ENCODE peak calls at places on chromosomes 16 and 17, in eight cellular contexts. One of them, this sample, is unnamed.

GRCh38 chr16:87945351-87946042 is 5.7 kb upstream of the BANP start:
- DNase-seq in dorsolateral prefrontal cortex: peak
- DNase-seq in brain microvascular endothelial cell: peak
- DNase-seq in SJSA1: no peak
- DNase-seq in AG09309: no peak
- DNase-seq in trophoblast cell: peak
- DNase-seq in astrocyte of the cerebellum: peak
- DNase-seq in heart left ventricle: peak
- DNase-seq in this sample: peak

GRCh38 chr17:17363638-17364337 is 60.6 kb downstream of the NT5M start:
- DNase-seq in astrocyte of the cerebellum: no peak
- DNase-seq in SJSA1: no peak
- DNase-seq in brain microvascular endothelial cell: no peak
- DNase-seq in AG09309: no peak
- DNase-seq in dorsolateral prefrontal cortex: peak
- DNase-seq in trophoblast cell: no peak
- DNase-seq in heart left ventricle: no peak
- DNase-seq in this sample: no peak

GRCh38 chr17:6162892-6163291 is 92.7 kb downstream of the WSCD1 start:
- DNase-seq in heart left ventricle: no peak
- DNase-seq in astrocyte of the cerebellum: no peak
- DNase-seq in SJSA1: no peak
- DNase-seq in AG09309: no peak
- DNase-seq in trophoblast cell: no peak
- DNase-seq in brain microvascular endothelial cell: no peak
- DNase-seq in dorsolateral prefrontal cortex: no peak
- DNase-seq in this sample: no peak

GRCh38 chr17:41366070-41366469 is 3.5 kb downstream of the KRT33B start:
- DNase-seq in SJSA1: no peak
- DNase-seq in trophoblast cell: no peak
- DNase-seq in AG09309: no peak
- DNase-seq in astrocyte of the cerebellum: no peak
- DNase-seq in dorsolateral prefrontal cortex: no peak
- DNase-seq in heart left ventricle: no peak
- DNase-seq in brain microvascular endothelial cell: no peak
- DNase-seq in this sample: no peak

GRCh38 chr16:87695534-87695933 is 70.3 kb downstream of the KLHDC4 start:
- DNase-seq in brain microvascular endothelial cell: no peak
- DNase-seq in trophoblast cell: no peak
- DNase-seq in astrocyte of the cerebellum: no peak
- DNase-seq in dorsolateral prefrontal cortex: no peak
- DNase-seq in SJSA1: no peak
- DNase-seq in AG09309: no peak
- DNase-seq in heart left ventricle: no peak
- DNase-seq in this sample: no peak

GRCh38 chr16:81480856-81481821 is 36.5 kb downstream of the CMIP start:
- DNase-seq in AG09309: no peak
- DNase-seq in astrocyte of the cerebellum: no peak
- DNase-seq in heart left ventricle: peak
- DNase-seq in brain microvascular endothelial cell: peak
- DNase-seq in trophoblast cell: peak
- DNase-seq in dorsolateral prefrontal cortex: no peak
- DNase-seq in SJSA1: no peak
- DNase-seq in this sample: no peak

GRCh38 chr17:17999364-18000007 is 26.8 kb downstream of the DRC3 start:
- DNase-seq in brain microvascular endothelial cell: no peak
- DNase-seq in AG09309: no peak
- DNase-seq in astrocyte of the cerebellum: no peak
- DNase-seq in SJSA1: no peak
- DNase-seq in dorsolateral prefrontal cortex: no peak
- DNase-seq in heart left ventricle: no peak
- DNase-seq in trophoblast cell: no peak
- DNase-seq in this sample: no peak

GRCh38 chr17:30824002-30824355 is 513 bp downstream of the CRLF3 start:
- DNase-seq in brain microvascular endothelial cell: no peak
- DNase-seq in AG09309: no peak
- DNase-seq in heart left ventricle: no peak
- DNase-seq in dorsolateral prefrontal cortex: no peak
- DNase-seq in SJSA1: no peak
- DNase-seq in trophoblast cell: peak
- DNase-seq in astrocyte of the cerebellum: no peak
- DNase-seq in this sample: no peak

GRCh38 chr17:17493249-17493985 is 2.8 kb downstream of the RASD1 start:
- DNase-seq in SJSA1: no peak
- DNase-seq in dorsolateral prefrontal cortex: peak
- DNase-seq in astrocyte of the cerebellum: no peak
- DNase-seq in brain microvascular endothelial cell: no peak
- DNase-seq in AG09309: no peak
- DNase-seq in trophoblast cell: no peak
- DNase-seq in heart left ventricle: no peak
- DNase-seq in this sample: no peak

GRCh38 chr16:55391760-55392375 is 67.9 kb downstream of the IRX6 start:
- DNase-seq in brain microvascular endothelial cell: no peak
- DNase-seq in heart left ventricle: no peak
- DNase-seq in dorsolateral prefrontal cortex: no peak
- DNase-seq in trophoblast cell: no peak
- DNase-seq in astrocyte of the cerebellum: no peak
- DNase-seq in AG09309: no peak
- DNase-seq in SJSA1: no peak
- DNase-seq in this sample: no peak

GRCh38 chr17:16342979-16343378 is 10.3 kb downstream of the CENPV start:
- DNase-seq in heart left ventricle: no peak
- DNase-seq in AG09309: no peak
- DNase-seq in trophoblast cell: no peak
- DNase-seq in astrocyte of the cerebellum: no peak
- DNase-seq in brain microvascular endothelial cell: peak
- DNase-seq in dorsolateral prefrontal cortex: peak
- DNase-seq in SJSA1: no peak
- DNase-seq in this sample: peak

GRCh38 chr17:37131670-37132620 is 183.2 kb downstream of the AATF start:
- DNase-seq in astrocyte of the cerebellum: no peak
- DNase-seq in SJSA1: no peak
- DNase-seq in brain microvascular endothelial cell: no peak
- DNase-seq in dorsolateral prefrontal cortex: no peak
- DNase-seq in trophoblast cell: no peak
- DNase-seq in heart left ventricle: no peak
- DNase-seq in AG09309: no peak
- DNase-seq in this sample: no peak

GRCh38 chr17:75010683-75011406 is 1.6 kb upstream of the MRPL58 start:
- DNase-seq in brain microvascular endothelial cell: no peak
- DNase-seq in SJSA1: no peak
- DNase-seq in trophoblast cell: peak
- DNase-seq in astrocyte of the cerebellum: no peak
- DNase-seq in dorsolateral prefrontal cortex: peak
- DNase-seq in AG09309: no peak
- DNase-seq in heart left ventricle: peak
- DNase-seq in this sample: peak

GRCh38 chr17:30554839-30555751 is 77.9 kb downstream of the GOSR1 start:
- DNase-seq in heart left ventricle: no peak
- DNase-seq in SJSA1: peak
- DNase-seq in dorsolateral prefrontal cortex: no peak
- DNase-seq in trophoblast cell: no peak
- DNase-seq in brain microvascular endothelial cell: peak
- DNase-seq in astrocyte of the cerebellum: no peak
- DNase-seq in AG09309: no peak
- DNase-seq in this sample: peak

GRCh38 chr17:48625502-48626201 is 506 bp downstream of the HOXB9 start:
- DNase-seq in dorsolateral prefrontal cortex: no peak
- DNase-seq in trophoblast cell: peak
- DNase-seq in AG09309: no peak
- DNase-seq in astrocyte of the cerebellum: no peak
- DNase-seq in SJSA1: no peak
- DNase-seq in heart left ventricle: no peak
- DNase-seq in brain microvascular endothelial cell: no peak
- DNase-seq in this sample: no peak

GRCh38 chr16:50878966-50879615 is 137.2 kb downstream of the CYLD start:
- DNase-seq in heart left ventricle: no peak
- DNase-seq in trophoblast cell: no peak
- DNase-seq in SJSA1: no peak
- DNase-seq in astrocyte of the cerebellum: no peak
- DNase-seq in AG09309: no peak
- DNase-seq in brain microvascular endothelial cell: no peak
- DNase-seq in dorsolateral prefrontal cortex: no peak
- DNase-seq in this sample: no peak

GRCh38 chr17:55722742-55723487 is at the start of gene TMEM100:
- DNase-seq in trophoblast cell: peak
- DNase-seq in astrocyte of the cerebellum: peak
- DNase-seq in AG09309: peak
- DNase-seq in SJSA1: peak
- DNase-seq in dorsolateral prefrontal cortex: no peak
- DNase-seq in heart left ventricle: peak
- DNase-seq in brain microvascular endothelial cell: peak
- DNase-seq in this sample: peak

GRCh38 chr16:19179890-19180490 is 11.9 kb downstream of the SYT17 start:
- DNase-seq in dorsolateral prefrontal cortex: peak
- DNase-seq in astrocyte of the cerebellum: no peak
- DNase-seq in heart left ventricle: peak
- DNase-seq in AG09309: no peak
- DNase-seq in brain microvascular endothelial cell: peak
- DNase-seq in trophoblast cell: peak
- DNase-seq in SJSA1: no peak
- DNase-seq in this sample: peak

GRCh38 chr17:82298538-82299421 is 18.6 kb downstream of the CD7 start:
- DNase-seq in astrocyte of the cerebellum: no peak
- DNase-seq in trophoblast cell: no peak
- DNase-seq in dorsolateral prefrontal cortex: no peak
- DNase-seq in brain microvascular endothelial cell: no peak
- DNase-seq in AG09309: no peak
- DNase-seq in heart left ventricle: no peak
- DNase-seq in SJSA1: no peak
- DNase-seq in this sample: no peak
- H3K4me3 ChIP-seq in astrocyte of the cerebellum: peak
- H3K4me3 ChIP-seq in trophoblast cell: no peak
- H3K4me3 ChIP-seq in dorsolateral prefrontal cortex: peak
- H3K4me3 ChIP-seq in brain microvascular endothelial cell: peak
- H3K4me3 ChIP-seq in AG09309: peak
- H3K4me3 ChIP-seq in heart left ventricle: peak
- H3K4me3 ChIP-seq in SJSA1: peak
- H3K4me3 ChIP-seq in this sample: peak

DNA sequence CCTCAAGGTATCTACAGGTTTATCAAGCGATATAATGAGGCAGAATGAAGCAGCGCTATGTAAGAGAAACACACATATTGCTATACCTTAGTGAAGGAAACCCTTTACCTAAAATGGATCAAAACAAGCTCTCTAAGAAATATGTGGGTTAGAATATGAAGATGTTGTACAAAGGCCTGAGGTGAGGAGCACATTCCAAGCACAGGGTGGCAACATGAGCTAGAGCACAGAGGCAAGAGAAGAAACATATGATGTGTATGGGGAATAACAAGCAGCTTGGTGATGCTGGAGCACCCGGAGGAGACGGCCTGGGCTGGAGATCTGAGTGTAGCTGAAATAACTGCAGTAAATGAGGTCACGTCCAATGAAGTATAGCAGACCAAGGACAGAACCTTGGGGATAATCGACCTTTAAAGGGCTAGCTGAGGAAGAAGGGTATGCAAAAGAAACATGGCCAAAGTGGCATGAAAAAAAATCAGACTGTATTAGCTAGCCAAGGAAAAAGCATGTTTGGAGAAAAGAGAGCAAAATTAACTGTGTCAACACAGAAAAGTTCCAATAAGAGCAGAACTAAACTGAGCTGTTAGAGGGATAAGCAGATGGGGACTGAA is 44.0 kb downstream of the MARVELD3 start:
- DNase-seq in trophoblast cell: peak
- DNase-seq in astrocyte of the cerebellum: no peak
- DNase-seq in heart left ventricle: no peak
- DNase-seq in brain microvascular endothelial cell: no peak
- DNase-seq in dorsolateral prefrontal cortex: no peak
- DNase-seq in SJSA1: no peak
- DNase-seq in AG09309: no peak
- DNase-seq in this sample: no peak
- H3K4me3 ChIP-seq in trophoblast cell: no peak
- H3K4me3 ChIP-seq in astrocyte of the cerebellum: no peak
- H3K4me3 ChIP-seq in heart left ventricle: no peak
- H3K4me3 ChIP-seq in brain microvascular endothelial cell: no peak
- H3K4me3 ChIP-seq in dorsolateral prefrontal cortex: no peak
- H3K4me3 ChIP-seq in SJSA1: no peak
- H3K4me3 ChIP-seq in AG09309: no peak
- H3K4me3 ChIP-seq in this sample: no peak

GRCh38 chr17:19706791-19707727 is 9.3 kb downstream of the SLC47A2 start:
- DNase-seq in dorsolateral prefrontal cortex: no peak
- DNase-seq in trophoblast cell: no peak
- DNase-seq in heart left ventricle: no peak
- DNase-seq in AG09309: no peak
- DNase-seq in brain microvascular endothelial cell: no peak
- DNase-seq in SJSA1: no peak
- DNase-seq in astrocyte of the cerebellum: no peak
- DNase-seq in this sample: no peak
- H3K4me3 ChIP-seq in dorsolateral prefrontal cortex: no peak
- H3K4me3 ChIP-seq in trophoblast cell: no peak
- H3K4me3 ChIP-seq in heart left ventricle: no peak
- H3K4me3 ChIP-seq in AG09309: no peak
- H3K4me3 ChIP-seq in brain microvascular endothelial cell: no peak
- H3K4me3 ChIP-seq in SJSA1: no peak
- H3K4me3 ChIP-seq in astrocyte of the cerebellum: no peak
- H3K4me3 ChIP-seq in this sample: no peak

GRCh38 chr16:16041196-16041892 is 91.9 kb downstream of the ABCC1 start:
- DNase-seq in astrocyte of the cerebellum: no peak
- DNase-seq in trophoblast cell: no peak
- DNase-seq in heart left ventricle: no peak
- DNase-seq in AG09309: no peak
- DNase-seq in brain microvascular endothelial cell: no peak
- DNase-seq in dorsolateral prefrontal cortex: no peak
- DNase-seq in SJSA1: no peak
- DNase-seq in this sample: no peak

GRCh38 chr16:16036359-16036792 is 87.0 kb downstream of the ABCC1 start:
- DNase-seq in dorsolateral prefrontal cortex: no peak
- DNase-seq in heart left ventricle: no peak
- DNase-seq in trophoblast cell: peak
- DNase-seq in AG09309: no peak
- DNase-seq in SJSA1: no peak
- DNase-seq in astrocyte of the cerebellum: no peak
- DNase-seq in brain microvascular endothelial cell: no peak
- DNase-seq in this sample: no peak

GRCh38 chr16:16038950-16039349 is 89.5 kb downstream of the ABCC1 start:
- DNase-seq in brain microvascular endothelial cell: no peak
- DNase-seq in astrocyte of the cerebellum: no peak
- DNase-seq in trophoblast cell: no peak
- DNase-seq in SJSA1: no peak
- DNase-seq in AG09309: no peak
- DNase-seq in dorsolateral prefrontal cortex: no peak
- DNase-seq in heart left ventricle: no peak
- DNase-seq in this sample: no peak

GRCh38 chr16:16037970-16038369 is 88.6 kb downstream of the ABCC1 start:
- DNase-seq in dorsolateral prefrontal cortex: no peak
- DNase-seq in SJSA1: no peak
- DNase-seq in astrocyte of the cerebellum: no peak
- DNase-seq in trophoblast cell: no peak
- DNase-seq in AG09309: no peak
- DNase-seq in heart left ventricle: no peak
- DNase-seq in brain microvascular endothelial cell: no peak
- DNase-seq in this sample: no peak

DNA sequence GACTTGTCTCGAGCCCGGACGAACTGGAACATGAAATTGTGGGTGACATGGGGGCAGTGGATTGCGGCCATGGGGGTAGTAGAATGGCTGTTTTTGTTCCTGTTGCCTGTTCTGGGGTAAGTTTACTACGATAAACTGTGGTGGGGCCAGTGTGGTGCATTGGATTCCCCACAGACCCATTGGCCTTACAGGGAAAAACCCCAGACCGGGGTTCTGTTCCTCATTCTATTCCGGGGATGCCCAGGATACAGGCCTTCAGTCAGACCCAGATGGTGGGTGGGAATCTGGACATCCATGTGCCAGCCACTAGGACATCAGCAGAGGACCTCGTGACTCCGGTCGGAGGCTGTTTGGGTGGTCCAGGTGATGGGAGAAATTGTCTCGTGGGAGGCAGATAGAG is 88.1 kb downstream of the ABCC1 start:
- DNase-seq in AG09309: no peak
- DNase-seq in dorsolateral prefrontal cortex: no peak
- DNase-seq in trophoblast cell: no peak
- DNase-seq in SJSA1: no peak
- DNase-seq in heart left ventricle: no peak
- DNase-seq in brain microvascular endothelial cell: no peak
- DNase-seq in astrocyte of the cerebellum: no peak
- DNase-seq in this sample: no peak
- H3K4me3 ChIP-seq in AG09309: no peak
- H3K4me3 ChIP-seq in dorsolateral prefrontal cortex: no peak
- H3K4me3 ChIP-seq in trophoblast cell: no peak
- H3K4me3 ChIP-seq in SJSA1: no peak
- H3K4me3 ChIP-seq in heart left ventricle: no peak
- H3K4me3 ChIP-seq in brain microvascular endothelial cell: no peak
- H3K4me3 ChIP-seq in astrocyte of the cerebellum: no peak
- H3K4me3 ChIP-seq in this sample: no peak

This sample was measured in fibroblast of the aortic adventitia.